ENCODE peak calls at places on chromosomes 5 and 9, in ten cellular contexts. B is colonic mucosa; M is mucosa of descending colon; N is neuronal stem cell; Q is GM23248; G is A549; L is cardiac muscle cell; I is CD8-positive, alpha-beta T cell; E is stomach; V is right cardiac atrium. O is an unnamed sample. For H3K4me1, the result is how much of the 10 kb centered on the place peaks cover.

GRCh38 chr5:96582343-96582742 is 79.8 kb upstream of the CAST start:
- DNase-seq in B (no peak), M (peak), N (no peak), Q (peak), G (no peak), L (no peak), I (no peak), E (no peak), V (peak), O (no peak)

GRCh38 chr9:72299017-72299603 is 65.9 kb downstream of the ZFAND5 start:
- DNase-seq in B (no peak), M (no peak), N (no peak), Q (no peak), G (no peak), L (no peak), I (no peak), E (no peak), V (no peak), O (peak)

GRCh38 chr5:88829053-88829452 is 53.9 kb downstream of the MEF2C start:
- DNase-seq in B (no peak), M (no peak), N (no peak), Q (peak), G (no peak), L (no peak), I (no peak), E (no peak), V (no peak), O (peak)

GRCh38 chr5:9698125-9698848 is 68.1 kb upstream of the TAS2R1 start:
- DNase-seq in B (no peak), M (no peak), N (no peak), Q (peak), G (no peak), L (no peak), I (no peak), E (no peak), V (no peak), O (no peak)

GRCh38 chr5:56126487-56127179 is 106.5 kb downstream of the ANKRD55 start:
- DNase-seq in B (no peak), M (no peak), N (no peak), Q (no peak), G (no peak), L (peak), I (no peak), E (no peak), V (no peak), O (no peak)

GRCh38 chr5:120703923-120704445 is 239.9 kb downstream of the PRR16 start:
- DNase-seq in B (no peak), M (no peak), N (no peak), Q (no peak), G (no peak), L (no peak), I (no peak), E (no peak), V (no peak), O (no peak)

GRCh38 chr9:117080996-117081395 is 333.9 kb downstream of the ASTN2 start:
- DNase-seq in B (no peak), M (no peak), N (no peak), Q (no peak), G (no peak), L (no peak), I (no peak), E (no peak), V (no peak), O (peak)

GRCh38 chr9:14314929-14315753 is 1.2 kb upstream of the NFIB start:
- DNase-seq in B (peak), M (peak), N (peak), Q (peak), G (peak), L (peak), I (no peak), E (peak), V (peak), O (peak)

GRCh38 chr5:31534527-31535046 is 2.5 kb downstream of the C5orf22 start:
- DNase-seq in B (no peak), M (no peak), N (no peak), Q (no peak), G (no peak), L (no peak), I (no peak), E (no peak), V (no peak), O (no peak)

GRCh38 chr5:24094081-24094480 is 550.7 kb downstream of the CDH10 start:
- DNase-seq in B (no peak), M (no peak), N (peak), Q (no peak), G (no peak), L (no peak), I (no peak), E (no peak), V (no peak), O (no peak)

GRCh38 chr5:90293931-90294330 is 115.6 kb downstream of the CETN3 start:
- DNase-seq in B (no peak), M (no peak), N (no peak), Q (peak), G (no peak), L (peak), I (no peak), E (no peak), V (no peak), O (no peak)

GRCh38 chr9:35903049-35903448 is 3.0 kb upstream of the HRCT1 start:
- DNase-seq in B (peak), M (peak), N (no peak), Q (peak), G (peak), L (peak), I (no peak), E (no peak), V (no peak), O (no peak)

GRCh38 chr5:89662499-89662898 is 747.1 kb downstream of the CETN3 start:
- DNase-seq in B (no peak), M (no peak), N (no peak), Q (no peak), G (no peak), L (no peak), I (no peak), E (no peak), V (no peak), O (no peak)

GRCh38 chr5:96734871-96735325 is 72.7 kb downstream of the CAST start:
- DNase-seq in B (no peak), M (no peak), N (no peak), Q (peak), G (no peak), L (peak), I (no peak), E (no peak), V (no peak), O (no peak)

DNA sequence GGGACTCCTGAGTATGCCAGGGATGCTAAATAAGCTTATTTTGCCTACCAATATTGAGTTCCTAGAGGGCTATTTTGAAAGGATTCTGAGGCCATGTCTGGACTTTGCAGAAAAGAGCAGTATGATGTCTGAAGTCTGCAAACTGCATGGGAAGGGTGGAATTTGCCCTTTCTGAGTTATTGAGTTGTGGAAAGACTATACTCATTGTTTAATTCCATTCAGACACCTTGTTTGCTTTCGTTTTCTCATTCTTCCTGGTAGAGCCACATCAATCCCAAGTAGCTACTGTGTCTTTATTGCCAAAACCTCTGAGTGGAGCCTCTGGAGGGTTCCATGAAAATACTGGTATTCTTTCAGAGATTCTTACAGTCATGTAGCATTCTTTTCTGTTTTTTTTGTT is 50.9 kb upstream of the PPP1R2B start:
- DNase-seq in B (peak), M (peak), N (no peak), Q (no peak), G (no peak), L (no peak), I (no peak), E (no peak), V (no peak), O (no peak)
- H3K4me1 ChIP-seq in B (under half), M (under half), N (under half), Q (under half), G (under half), L (under half), I (under half), E (under half), V (under half), O (under half)

GRCh38 chr9:109534151-109534550 is 36.0 kb upstream of the PTPN3 start:
- DNase-seq in B (no peak), M (no peak), N (no peak), Q (no peak), G (no peak), L (no peak), I (no peak), E (no peak), V (peak), O (no peak)
- H3K4me1 ChIP-seq in B (under half), M (under half), N (under half), Q (under half), G (under half), L (under half), I (under half), E (under half), V (under half), O (under half)

GRCh38 chr5:142865631-142866030 is 95.5 kb downstream of the ARHGAP26 start:
- DNase-seq in B (no peak), M (no peak), N (no peak), Q (no peak), G (no peak), L (no peak), I (no peak), E (no peak), V (no peak), O (no peak)
- H3K4me1 ChIP-seq in B (under half), M (under half), N (under half), Q (under half), G (under half), L (under half), I (under half), E (under half), V (under half), O (under half)

DNA sequence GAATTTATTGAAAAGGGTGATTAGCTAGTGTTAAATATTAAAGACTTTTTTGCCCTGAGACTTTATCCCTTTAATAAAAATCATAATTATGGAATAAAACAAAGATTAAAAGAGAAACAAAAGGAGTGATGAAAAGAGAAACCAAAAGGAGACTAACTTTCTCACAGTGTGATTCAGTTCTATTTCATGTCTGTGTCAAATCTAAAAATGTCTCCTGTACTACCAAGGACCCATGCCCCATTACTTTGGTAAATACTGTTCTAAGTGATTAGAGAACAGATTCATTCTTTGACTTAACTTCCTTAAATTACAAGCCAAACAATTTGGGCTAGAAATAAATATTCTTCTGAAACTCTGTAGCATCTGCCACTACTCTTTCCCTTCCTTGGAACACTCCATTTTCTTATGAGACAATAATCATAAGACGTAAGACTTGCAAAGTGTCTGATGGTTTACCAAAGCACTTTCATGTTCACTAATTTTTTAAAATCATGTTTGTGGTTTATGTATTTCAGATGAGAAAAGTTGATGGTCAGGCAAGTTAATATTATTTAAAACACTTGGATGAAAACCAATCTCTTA is 319.0 kb downstream of the EBF1 start:
- DNase-seq in B (no peak), M (no peak), N (no peak), Q (no peak), G (no peak), L (no peak), I (no peak), E (no peak), V (no peak), O (no peak)
- H3K4me1 ChIP-seq in B (under half), M (under half), N (under half), Q (under half), G (under half), L (under half), I (under half), E (under half), V (under half), O (under half)

O was measured in adrenal gland.